ENCODE peak calls at places on chromosome 2, in six cellular contexts. E, X, R, W, B and F are unnamed samples.
A peak's percentile ranks its signal among the peaks of the same experiment; 100 is the strongest.

GRCh38 chr2:240999001-240999791 is 778 bp downstream of the SNED1 start:
- DNase-seq in X (no peak), B (no peak), R (peak; percentile 33), E (no peak), W (no peak), F (no peak)

GRCh38 chr2:219509780-219510511 is 4.3 kb upstream of the ASIC4 start:
- DNase-seq in X (no peak), W (peak; percentile 54), E (no peak), B (no peak), R (no peak), F (no peak)

GRCh38 chr2:214504599-214505376 is 93.9 kb downstream of the VWC2L start:
- DNase-seq in W (no peak), E (no peak), R (no peak), X (no peak), B (no peak), F (no peak)

GRCh38 chr2:148298201-148298600 is 277.3 kb downstream of the MBD5 start:
- DNase-seq in W (no peak), R (no peak), E (no peak), X (no peak), B (no peak), F (no peak)

GRCh38 chr2:202934456-202934855 is 22.4 kb downstream of the CARF start:
- DNase-seq in W (no peak), X (no peak), E (no peak), R (no peak), B (no peak), F (no peak)

GRCh38 chr2:210210185-210210584 is 15.1 kb downstream of the ACADL start:
- DNase-seq in X (no peak), W (no peak), R (no peak), E (no peak), B (no peak), F (no peak)

GRCh38 chr2:75327334-75327733 is 128.0 kb upstream of the TACR1 start:
- DNase-seq in R (no peak), W (no peak), E (no peak), B (no peak), X (no peak), F (no peak)

GRCh38 chr2:6806605-6807004 is 59.1 kb downstream of the CMPK2 start:
- DNase-seq in W (no peak), R (no peak), B (no peak), E (no peak), X (no peak), F (no peak)

GRCh38 chr2:215749092-215749957 is 264.0 kb downstream of the MREG start:
- DNase-seq in E (no peak), X (no peak), B (no peak), R (peak; percentile 72), W (peak; percentile 89), F (no peak)

GRCh38 chr2:43273477-43273876 is 47.1 kb upstream of the ZFP36L2 start:
- DNase-seq in B (no peak), E (no peak), X (no peak), R (no peak), W (no peak), F (no peak)

GRCh38 chr2:73776869-73777519 is 2.9 kb downstream of the DUSP11 start:
- DNase-seq in X (no peak), R (no peak), W (no peak), B (no peak), E (no peak), F (no peak)

GRCh38 chr2:219521066-219521880 is 7.0 kb downstream of the ASIC4 start:
- DNase-seq in E (no peak), X (no peak), R (no peak), W (no peak), B (no peak), F (no peak)

GRCh38 chr2:149596471-149596870 is 8.9 kb upstream of the MMADHC start:
- DNase-seq in W (no peak), X (no peak), E (no peak), R (no peak), B (no peak), F (no peak)

GRCh38 chr2:192026064-192026715 is 168.5 kb downstream of the TMEFF2 start:
- DNase-seq in B (no peak), X (no peak), R (no peak), E (no peak), W (no peak), F (no peak)

GRCh38 chr2:147551331-147551730 is 293.5 kb upstream of the ACVR2A start:
- DNase-seq in E (no peak), R (no peak), B (no peak), W (no peak), X (no peak), F (no peak)

GRCh38 chr2:71617266-71617665 is 163.9 kb downstream of the DYSF start:
- DNase-seq in W (peak; percentile 39), R (no peak), E (no peak), X (no peak), B (no peak), F (no peak)

GRCh38 chr2:159439421-159439820 is 152.9 kb upstream of the WDSUB1 start:
- DNase-seq in B (no peak), W (no peak), E (no peak), R (no peak), X (no peak), F (no peak)

GRCh38 chr2:232890896-232891601 is 21.0 kb downstream of the SNORC start:
- DNase-seq in W (no peak), E (no peak), B (no peak), R (no peak), X (peak; percentile 77), F (no peak)
- H3K4me3 ChIP-seq in W (no peak overlapping the region), E (no peak overlapping the region), B (no peak overlapping the region), R (no peak overlapping the region), X (peak overlapping the region; percentile 64), F (no peak overlapping the region)

GRCh38 chr2:99554238-99554637 is 64.4 kb upstream of the REV1 start:
- DNase-seq in B (no peak), X (no peak), W (no peak), E (no peak), R (no peak), F (no peak)
- TF ChIP-seq CTCF in B (peak; percentile 6), X (peak; percentile 3), W (no peak), E (no peak), R (no peak), F (no peak)

DNA sequence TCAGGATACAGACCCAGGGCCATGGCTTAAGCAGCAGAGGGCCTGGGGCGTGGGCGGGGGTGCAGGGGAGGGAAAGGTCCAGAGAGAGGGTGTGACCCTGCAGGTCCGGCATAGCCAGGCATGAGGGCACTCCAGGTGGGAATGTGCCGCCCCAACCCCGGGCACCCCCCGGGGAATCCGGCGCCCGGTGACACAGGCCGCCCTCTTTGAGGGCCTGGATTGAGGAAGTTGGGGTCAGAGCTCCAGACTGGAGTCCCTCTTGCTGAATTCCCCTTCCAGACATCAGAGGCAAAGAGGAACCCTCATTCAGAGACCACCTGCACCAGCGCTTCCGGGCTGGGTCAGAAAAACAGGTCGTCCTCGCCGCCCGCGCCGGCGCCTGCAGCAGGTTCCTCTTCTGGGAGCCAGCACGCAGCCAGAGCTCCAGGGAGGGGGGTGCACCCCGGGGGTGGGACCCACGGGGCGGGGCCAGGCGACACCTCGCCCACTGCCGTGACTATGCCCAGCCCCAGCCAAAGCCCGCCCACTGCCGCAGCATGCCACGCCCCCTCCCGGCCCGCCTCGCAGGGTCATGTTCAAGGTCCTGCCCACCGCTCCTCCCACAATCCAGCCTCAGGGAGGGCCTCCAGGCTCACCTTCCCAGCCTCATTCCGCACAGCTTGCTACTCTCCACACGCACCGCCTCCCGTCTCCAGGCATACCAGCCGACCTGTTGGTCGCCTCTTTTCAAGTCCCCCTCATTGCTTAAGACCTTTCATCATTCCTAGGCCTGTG is 98.3 kb upstream of the ID2 start:
- DNase-seq in X (peak; percentile 89), R (peak; percentile 93), W (peak; percentile 99), B (no peak), E (peak; percentile 49), F (no peak)
- H3K4me3 ChIP-seq in X (peak overlapping the region; percentile 42), R (peak overlapping the region; percentile 21), W (peak overlapping the region; percentile 24), B (no peak overlapping the region), E (peak overlapping the region; percentile 29), F (no peak overlapping the region)

GRCh38 chr2:179936654-179937053 is 70.4 kb downstream of the CWC22 start:
- DNase-seq in B (no peak), R (no peak), W (peak; percentile 79), X (peak; percentile 29), E (no peak), F (no peak)
- TF ChIP-seq CTCF in B (peak; percentile 46), R (no peak), W (peak; percentile 74), X (peak; percentile 37), E (no peak), F (peak; percentile 43)

GRCh38 chr2:17541514-17541950 is 1.0 kb downstream of the VSNL1 start:
- DNase-seq in W (no peak), R (no peak), X (no peak), E (no peak), B (no peak), F (no peak)
- H3K4me3 ChIP-seq in W (peak overlapping the region; percentile 75), R (peak overlapping the region; percentile 72), X (peak overlapping the region; percentile 65), E (no peak overlapping the region), B (peak overlapping the region; percentile 64), F (no peak overlapping the region)

GRCh38 chr2:37825586-37825985 is 99.5 kb upstream of the RMDN2 start:
- DNase-seq in B (no peak), X (no peak), E (no peak), W (no peak), R (no peak), F (no peak)

GRCh38 chr2:37827455-37827854 is 97.6 kb upstream of the RMDN2 start:
- DNase-seq in B (no peak), R (no peak), E (no peak), W (no peak), X (no peak), F (no peak)

GRCh38 chr2:37829202-37829601 is 95.9 kb upstream of the RMDN2 start:
- DNase-seq in R (peak; percentile 29), W (no peak), B (peak; percentile 71), E (no peak), X (no peak), F (peak; percentile 92)

GRCh38 chr2:37827911-37828411 is 97.1 kb upstream of the RMDN2 start:
- DNase-seq in W (no peak), X (no peak), B (no peak), R (peak; percentile 58), E (no peak), F (no peak)

DNA sequence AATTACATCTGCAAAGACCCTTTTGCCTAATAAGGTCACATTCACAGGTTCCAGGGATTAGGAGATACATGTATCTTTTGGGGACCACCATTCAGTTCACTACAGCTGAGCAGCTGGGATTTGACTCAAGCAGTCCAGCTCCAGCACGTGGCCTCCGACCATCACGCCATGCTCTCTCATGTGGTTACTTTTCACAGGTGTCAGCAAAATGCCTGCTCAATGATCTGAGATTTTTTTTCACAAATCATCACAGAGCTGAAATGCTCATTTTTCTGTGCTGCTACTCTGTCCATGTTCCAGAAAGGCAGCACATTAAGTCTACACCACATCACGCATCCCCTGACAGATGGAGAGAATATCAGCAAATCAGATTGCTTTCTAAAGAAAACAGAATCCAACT is 98.5 kb upstream of the RMDN2 start:
- DNase-seq in B (no peak), X (no peak), W (no peak), E (no peak), R (no peak), F (no peak)
- TF ChIP-seq CTCF in B (no peak), X (no peak), W (no peak), E (no peak), R (no peak), F (no peak)